ENCODE peak calls at places on chromosomes 4 and X, in four cellular contexts. J is aorta, K is right atrium auricular region, U is PC-3. O is an unnamed sample.

GRCh38 chrX:8194216-8194615 is 23.1 kb upstream of the VCX2 start:
- DNase-seq in K (no peak), U (peak), J (no peak), O (no peak)

GRCh38 chrX:71859637-71860036 is 51.0 kb upstream of the NHSL2 start:
- DNase-seq in U (peak), J (no peak), K (no peak), O (peak)

GRCh38 chr4:127015616-127016015 is 617.1 kb upstream of the INTU start:
- DNase-seq in U (no peak), J (no peak), K (no peak), O (no peak)

GRCh38 chrX:2451456-2452316 is 49.1 kb downstream of the DHRSX start:
- DNase-seq in U (no peak), K (no peak), J (no peak), O (no peak)

GRCh38 chrX:119692241-119693031 is 532 bp downstream of the SEPTIN6 start:
- DNase-seq in U (peak), K (peak), J (peak), O (no peak)

GRCh38 chr4:154189346-154189745 is 302.3 kb downstream of the DCHS2 start:
- DNase-seq in J (no peak), K (no peak), U (peak), O (no peak)

GRCh38 chr4:140995058-140995457 is 138.2 kb downstream of the RNF150 start:
- DNase-seq in U (no peak), K (no peak), J (no peak), O (no peak)

GRCh38 chr4:125235971-125236370 is 78.8 kb upstream of the FAT4 start:
- DNase-seq in J (no peak), U (no peak), K (no peak), O (no peak)

GRCh38 chr4:138090145-138090917 is 151.8 kb downstream of the SLC7A11 start:
- DNase-seq in U (peak), J (no peak), K (peak), O (no peak)

GRCh38 chrX:64885850-64886249 is 90.4 kb downstream of the ZC4H2 start:
- DNase-seq in K (no peak), U (peak), J (no peak), O (peak)

GRCh38 chr4:138734746-138735145 is 280.8 kb upstream of the NOCT start:
- DNase-seq in U (no peak), J (no peak), K (no peak), O (no peak)

GRCh38 chrX:285076-285677 is 4.0 kb downstream of the PLCXD1 start:
- DNase-seq in K (no peak), U (no peak), J (peak), O (no peak)

GRCh38 chr4:48907706-48908477 is 1.3 kb upstream of the OCIAD2 start:
- DNase-seq in J (no peak), U (peak), K (no peak), O (no peak)

GRCh38 chr4:74258949-74259348 is 49.3 kb upstream of the EPGN start:
- DNase-seq in U (peak), J (no peak), K (no peak), O (no peak)

GRCh38 chr4:55553442-55553841 is 6.7 kb upstream of the CLOCK start:
- DNase-seq in J (no peak), K (no peak), U (no peak), O (no peak)

GRCh38 chr4:80153800-80154546 is 43.3 kb upstream of the PRDM8 start:
- DNase-seq in U (no peak), K (no peak), J (no peak), O (no peak)

GRCh38 chr4:7487998-7488671 is 53.4 kb upstream of the PSAPL1 start:
- DNase-seq in J (no peak), U (no peak), K (no peak), O (no peak)

GRCh38 chr4:38868055-38868965 is 704 bp downstream of the FAM114A1 start:
- DNase-seq in U (no peak), J (peak), K (no peak), O (no peak)

GRCh38 chr4:127783026-127783769 is 1.1 kb downstream of the HSPA4L start:
- DNase-seq in U (peak), K (peak), J (peak), O (no peak)

GRCh38 chr4:87090305-87090704 is 130.1 kb downstream of the KLHL8 start:
- DNase-seq in U (no peak), K (no peak), J (no peak), O (no peak)

GRCh38 chrX:153820601-153821000 is 9.7 kb downstream of the PDZD4 start:
- DNase-seq in U (no peak), J (peak), K (no peak), O (no peak)

GRCh38 chrX:153817291-153817690 is 13.1 kb downstream of the PDZD4 start:
- DNase-seq in U (no peak), K (no peak), J (no peak), O (no peak)

GRCh38 chrX:153816821-153817220 is 13.5 kb downstream of the PDZD4 start:
- DNase-seq in U (no peak), J (no peak), K (no peak), O (no peak)

GRCh38 chrX:153819398-153820083 is 10.8 kb downstream of the PDZD4 start:
- DNase-seq in J (peak), K (no peak), U (no peak), O (no peak)

GRCh38 chrX:153818571-153819397 is 11.6 kb downstream of the PDZD4 start:
- DNase-seq in J (no peak), K (no peak), U (peak), O (no peak)
- H3K4me3 ChIP-seq in J (no peak), K (peak), U (peak), O (peak)

GRCh38 chrX:154366666-154367055 is 7.8 kb downstream of the FLNA start:
- DNase-seq in U (no peak), J (no peak), K (no peak), O (no peak)
- H3K4me3 ChIP-seq in U (no peak), J (no peak), K (no peak), O (no peak)

DNA sequence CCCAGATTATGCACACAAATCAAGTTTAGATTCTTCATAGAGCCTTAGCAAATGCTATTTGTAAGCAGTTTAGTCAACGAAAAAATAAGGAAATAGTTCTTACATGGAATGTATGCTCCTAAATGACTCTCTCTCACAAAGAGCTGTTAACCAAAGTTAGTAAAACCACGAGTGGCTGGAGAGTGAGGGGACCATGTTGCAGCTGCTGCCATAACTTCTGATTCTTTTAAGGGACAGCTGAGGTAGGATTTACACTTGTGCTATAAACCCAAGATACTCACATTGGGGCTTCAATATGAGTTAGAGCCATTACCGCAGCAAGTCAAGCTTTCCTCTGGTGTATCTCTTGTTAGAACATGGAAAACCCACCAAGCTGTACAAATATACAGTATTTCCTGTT is 2.7 kb downstream of the DOCK11 start:
- DNase-seq in U (no peak), J (no peak), K (no peak), O (no peak)
- H3K4me3 ChIP-seq in U (no peak), J (no peak), K (no peak), O (no peak)

GRCh38 chr4:112882286-112882685 is 167.2 kb upstream of the ANK2 start:
- DNase-seq in J (no peak), K (no peak), U (no peak), O (no peak)
- H3K4me3 ChIP-seq in J (no peak), K (peak), U (no peak), O (no peak)

GRCh38 chrX:103330601-103331397 is 760 bp downstream of the TCEAL7 start:
- DNase-seq in U (no peak), K (no peak), J (no peak), O (peak)
- H3K4me3 ChIP-seq in U (no peak), K (peak), J (no peak), O (no peak)